ENCODE peak calls at places on chromosomes 7 and 10, in four cellular contexts. W, S, K and N are unnamed samples.
A peak's percentile ranks its signal among the peaks of the same experiment; 100 is the strongest.

GRCh38 chr7:116805100-116805544 is 57.3 kb upstream of the CAPZA2 start:
- DNase-seq in W (no peak), S (no peak), K (no peak), N (no peak)

GRCh38 chr10:107081644-107082043 is 82.9 kb downstream of the SORCS1 start:
- DNase-seq in W (no peak), S (no peak), K (no peak), N (no peak)

GRCh38 chr7:92781117-92781720 is 55.2 kb downstream of the CDK6 start:
- DNase-seq in W (no peak), S (peak; percentile 54), K (no peak), N (no peak)

GRCh38 chr10:1744524-1744923 is 7.2 kb upstream of the ADARB2 start:
- DNase-seq in W (no peak), S (no peak), K (no peak), N (no peak)

GRCh38 chr10:95573953-95574604 is 12.9 kb upstream of the SORBS1 start:
- DNase-seq in W (no peak), S (no peak), K (no peak), N (no peak)

GRCh38 chr10:101285519-101286070 is 56.3 kb upstream of the LBX1 start:
- DNase-seq in W (no peak), S (peak; percentile 21), K (no peak), N (no peak)

GRCh38 chr10:68406111-68406814 is 814 bp downstream of the RUFY2 start:
- DNase-seq in W (peak; percentile 62), S (peak; percentile 33), K (no peak), N (no peak)

GRCh38 chr10:122646511-122647382 is 52.9 kb downstream of the C10orf120 start:
- DNase-seq in W (no peak), S (no peak), K (no peak), N (no peak)

GRCh38 chr7:12741951-12742575 is 54.6 kb downstream of the ARL4A start:
- DNase-seq in W (no peak), S (no peak), K (no peak), N (no peak)

GRCh38 chr10:7433861-7434260 is 23.0 kb upstream of the SFMBT2 start:
- DNase-seq in W (no peak), S (no peak), K (no peak), N (no peak)

GRCh38 chr10:6242089-6242488 is 39.4 kb downstream of the PFKFB3 start:
- DNase-seq in W (no peak), S (no peak), K (no peak), N (no peak)

GRCh38 chr7:43135129-43135528 is 22.7 kb downstream of the HECW1 start:
- DNase-seq in W (no peak), S (no peak), K (no peak), N (no peak)